ENCODE peak calls at places on chromosomes 7 and 10, in six cellular contexts. R is anterior cingulate cortex; G is ELR; Z is NCI-H82; N is uterus; B is stimulated activated CD4-positive, alpha-beta T cell treated with anti-CD3 and anti-CD28 coated beads, Interleukin-2, amount 100 ng/mL, for 48 hours. C is an unnamed sample.

GRCh38 chr10:86360657-86361056 is 5.9 kb downstream of the GRID1 start:
- DNase-seq in B (no peak), R (no peak), G (no peak), N (no peak), Z (peak), C (no peak)

GRCh38 chr7:81231203-81231922 is 312.5 kb upstream of the SEMA3C start:
- DNase-seq in Z (no peak), R (no peak), B (no peak), N (no peak), G (no peak), C (peak)

GRCh38 chr10:17644485-17644964 is 574 bp downstream of the STAM start:
- DNase-seq in G (peak), B (no peak), N (no peak), Z (peak), R (no peak), C (peak)

GRCh38 chr7:157355784-157356511 is 19.1 kb downstream of the DNAJB6 start:
- DNase-seq in G (no peak), R (no peak), N (no peak), Z (no peak), B (no peak), C (no peak)

GRCh38 chr10:29186221-29186620 is 102.6 kb upstream of the LYZL1 start:
- DNase-seq in B (no peak), G (peak), R (no peak), N (no peak), Z (no peak), C (no peak)

GRCh38 chr7:41881313-41882130 is 178.6 kb upstream of the INHBA start:
- DNase-seq in N (no peak), G (no peak), Z (no peak), R (no peak), B (peak), C (no peak)

GRCh38 chr10:132941640-132942051 is 724 bp downstream of the CFAP46 start:
- DNase-seq in R (no peak), N (no peak), G (no peak), Z (no peak), B (no peak), C (no peak)

GRCh38 chr10:44990965-44991364 is 9.8 kb upstream of the ZNF22 start:
- DNase-seq in B (no peak), N (no peak), G (no peak), R (no peak), Z (no peak), C (no peak)

GRCh38 chr10:132610071-132610701 is 72.6 kb downstream of the INPP5A start:
- DNase-seq in R (no peak), B (no peak), G (no peak), Z (no peak), N (peak), C (no peak)

GRCh38 chr7:94054130-94054529 is 50.0 kb upstream of the BET1 start:
- DNase-seq in G (no peak), R (no peak), Z (peak), N (no peak), B (no peak), C (no peak)

GRCh38 chr7:30237271-30237695 is 47.1 kb upstream of the ZNRF2 start:
- DNase-seq in R (no peak), G (no peak), Z (no peak), B (no peak), N (no peak), C (peak)

GRCh38 chr10:127736915-127737562 is at the start of gene FOXI2:
- DNase-seq in B (no peak), R (no peak), N (no peak), Z (no peak), G (no peak), C (no peak)

GRCh38 chr10:32744321-32744720 is 213.7 kb downstream of the ITGB1 start:
- DNase-seq in Z (no peak), N (no peak), G (no peak), R (no peak), B (no peak), C (no peak)

GRCh38 chr7:73678862-73679261 is 4.4 kb downstream of the DNAJC30 start:
- DNase-seq in R (no peak), B (no peak), Z (no peak), G (no peak), N (no peak), C (no peak)

GRCh38 chr7:145928937-145929336 is 187.7 kb upstream of the CNTNAP2 start:
- DNase-seq in G (no peak), Z (no peak), R (no peak), N (no peak), B (no peak), C (peak)

GRCh38 chr7:99014113-99014985 is 129.6 kb downstream of the SMURF1 start:
- DNase-seq in G (no peak), Z (no peak), B (no peak), N (peak), R (no peak), C (no peak)

GRCh38 chr7:150417239-150417638 is 33.2 kb upstream of the GIMAP8 start:
- DNase-seq in B (no peak), R (no peak), N (no peak), G (no peak), Z (no peak), C (no peak)

GRCh38 chr10:45198596-45199379 is 116.6 kb downstream of the OR13A1 start:
- DNase-seq in Z (no peak), B (no peak), N (no peak), R (no peak), G (no peak), C (no peak)

GRCh38 chr7:33745934-33746333 is 159.4 kb upstream of the BMPER start:
- DNase-seq in R (no peak), B (no peak), N (no peak), Z (no peak), G (peak), C (no peak)

GRCh38 chr7:139341776-139342244 is 673 bp downstream of the FMC1 start:
- DNase-seq in R (no peak), Z (no peak), B (no peak), N (no peak), G (no peak), C (no peak)

GRCh38 chr7:132045002-132045401 is 488.6 kb upstream of the PODXL start:
- DNase-seq in N (no peak), B (no peak), Z (no peak), R (no peak), G (no peak), C (no peak)

GRCh38 chr7:129925416-129926002 is 27.3 kb downstream of the UBE2H start:
- DNase-seq in B (no peak), G (no peak), R (no peak), N (peak), Z (no peak), C (no peak)

GRCh38 chr10:60334991-60335390 is 54.7 kb downstream of the ANK3 start:
- DNase-seq in B (no peak), Z (no peak), N (no peak), G (no peak), R (no peak), C (no peak)

GRCh38 chr7:87513735-87514319 is 38.3 kb upstream of the ABCB4 start:
- DNase-seq in G (no peak), R (no peak), N (no peak), B (no peak), Z (no peak), C (peak)

GRCh38 chr10:118013078-118013568 is 33.6 kb downstream of the RAB11FIP2 start:
- DNase-seq in N (no peak), R (no peak), Z (no peak), B (no peak), G (no peak), C (no peak)

GRCh38 chr7:107025449-107026103 is 18.9 kb upstream of the PRKAR2B start:
- DNase-seq in G (peak), B (no peak), Z (no peak), N (no peak), R (no peak), C (no peak)

GRCh38 chr7:20183086-20183485 is 34.1 kb downstream of the MACC1 start:
- DNase-seq in Z (no peak), N (no peak), B (no peak), R (no peak), G (no peak), C (no peak)

GRCh38 chr10:132646443-132647097 is 109.0 kb downstream of the INPP5A start:
- DNase-seq in N (peak), G (no peak), B (no peak), Z (no peak), R (no peak), C (no peak)

GRCh38 chr7:56537952-56538351 is 421.7 kb upstream of the NUPR2 start:
- DNase-seq in Z (peak), N (peak), R (no peak), G (no peak), B (no peak), C (no peak)

GRCh38 chr10:19656420-19657042 is 159.7 kb upstream of the PLXDC2 start:
- DNase-seq in Z (no peak), B (no peak), G (no peak), R (no peak), N (no peak), C (no peak)

GRCh38 chr10:43249151-43249961 is 17.5 kb downstream of the RASGEF1A start:
- DNase-seq in B (no peak), N (peak), Z (no peak), G (no peak), R (no peak), C (no peak)

GRCh38 chr10:21372651-21373410 is 152.7 kb downstream of the SKIDA1 start:
- DNase-seq in N (peak), B (peak), Z (no peak), G (peak), R (no peak), C (peak)

GRCh38 chr10:13775786-13776780 is 189.3 kb downstream of the PRPF18 start:
- DNase-seq in G (peak), Z (no peak), B (no peak), R (no peak), N (no peak), C (no peak)

GRCh38 chr10:17878896-17879295 is 69.7 kb downstream of the MRC1 start:
- DNase-seq in Z (no peak), N (no peak), R (no peak), B (no peak), G (no peak), C (no peak)

GRCh38 chr7:151088856-151089699 is 2.8 kb downstream of the AGAP3 start:
- DNase-seq in G (peak), Z (peak), R (no peak), B (no peak), N (peak), C (no peak)

GRCh38 chr10:18312385-18313145 is 172.3 kb downstream of the CACNB2 start:
- DNase-seq in B (no peak), Z (peak), G (peak), R (no peak), N (no peak), C (no peak)

GRCh38 chr10:92691591-92692084 is 1.9 kb downstream of the HHEX start:
- DNase-seq in R (no peak), Z (no peak), N (no peak), G (no peak), B (no peak), C (no peak)

GRCh38 chr7:50330701-50331100 is 26.2 kb downstream of the IKZF1 start:
- DNase-seq in B (no peak), R (no peak), Z (no peak), G (no peak), N (no peak), C (no peak)

GRCh38 chr10:26093229-26093628 is 123.3 kb upstream of the GAD2 start:
- DNase-seq in N (no peak), Z (no peak), B (no peak), R (no peak), G (no peak), C (no peak)

C was measured in NCI-H1417.